ENCODE peak calls at places on chromosomes 11 and 22, in eight cellular contexts. D, Z, P, U, E, Y, W and N are unnamed samples. For H3K4me1 and H3K27me3, the result is how much of the 10 kb centered on the place peaks cover.

GRCh38 chr11:78022397-78023396 is at the start of gene KCTD14:
- DNase-seq in W (peak), D (no peak), P (no peak), Z (peak), U (peak), E (no peak), Y (no peak), N (peak)

GRCh38 chr11:13949876-13950275 is 12.6 kb upstream of the SPON1 start:
- DNase-seq in E (no peak), U (no peak), Y (no peak), P (peak), D (no peak), W (no peak), Z (no peak), N (no peak)

GRCh38 chr11:62923634-62924411 is 2.7 kb upstream of the CHRM1 start:
- DNase-seq in P (no peak), U (no peak), Z (no peak), W (no peak), D (no peak), Y (no peak), E (no peak), N (no peak)

GRCh38 chr11:73480677-73481076 is 104.5 kb downstream of the RELT start:
- DNase-seq in E (no peak), Y (no peak), D (peak), Z (no peak), U (no peak), P (no peak), W (no peak), N (no peak)

GRCh38 chr11:16001899-16002426 is 354.4 kb downstream of the SOX6 start:
- DNase-seq in Y (no peak), D (peak), W (peak), P (peak), Z (no peak), E (no peak), U (no peak), N (no peak)

GRCh38 chr22:37533995-37534394 is 14.8 kb upstream of the CARD10 start:
- DNase-seq in E (no peak), P (no peak), U (no peak), D (peak), Y (no peak), W (no peak), Z (no peak), N (no peak)

GRCh38 chr11:122207921-122208764 is 92.1 kb upstream of the BLID start:
- DNase-seq in D (peak), Y (no peak), W (no peak), P (no peak), E (no peak), U (no peak), Z (no peak), N (no peak)

GRCh38 chr11:3669742-3670183 is 1.4 kb downstream of the CHRNA10 start:
- DNase-seq in P (no peak), Y (no peak), D (no peak), U (peak), W (no peak), Z (no peak), E (no peak), N (no peak)

GRCh38 chr11:126114486-126115252 is 52.0 kb upstream of the CDON start:
- DNase-seq in P (no peak), D (peak), Z (no peak), Y (no peak), W (no peak), E (no peak), U (no peak), N (no peak)

GRCh38 chr11:83087035-83087434 is 15.3 kb upstream of the RAB30 start:
- DNase-seq in Y (no peak), P (peak), W (peak), E (no peak), Z (no peak), D (no peak), U (no peak), N (no peak)

GRCh38 chr22:28442264-28442950 is 237.2 kb downstream of the TTC28 start:
- DNase-seq in Y (peak), E (peak), P (peak), U (peak), W (peak), D (peak), Z (peak), N (peak)

GRCh38 chr11:79461144-79461543 is 20.3 kb upstream of the TENM4 start:
- DNase-seq in D (peak), W (peak), E (no peak), Y (peak), U (no peak), Z (peak), P (no peak), N (peak)

GRCh38 chr11:104654414-104654813 is 243.8 kb downstream of the CASP12 start:
- DNase-seq in U (no peak), D (no peak), Y (no peak), P (no peak), E (no peak), Z (no peak), W (no peak), N (no peak)

GRCh38 chr22:30398685-30399680 is 2.2 kb downstream of the SEC14L2 start:
- DNase-seq in Z (no peak), W (no peak), U (no peak), E (no peak), Y (no peak), D (no peak), P (no peak), N (no peak)

GRCh38 chr22:50001388-50002231 is 11.0 kb downstream of the IL17REL start:
- DNase-seq in Y (no peak), W (no peak), D (no peak), P (no peak), U (no peak), Z (no peak), E (no peak), N (no peak)

GRCh38 chr11:83648610-83649467 is 362.7 kb upstream of the CCDC90B start:
- DNase-seq in D (no peak), Y (no peak), W (no peak), Z (no peak), E (no peak), P (no peak), U (no peak), N (no peak)

GRCh38 chr11:12674936-12675696 is 895 bp downstream of the TEAD1 start:
- DNase-seq in E (no peak), Z (peak), W (peak), Y (peak), P (peak), U (peak), D (no peak), N (peak)

GRCh38 chr22:45552580-45553332 is 50.1 kb downstream of the FBLN1 start:
- DNase-seq in U (peak), P (no peak), D (peak), W (peak), E (no peak), Y (peak), Z (peak), N (peak)

GRCh38 chr11:118903204-118904015 is 19.7 kb downstream of the CXCR5 start:
- DNase-seq in P (no peak), U (no peak), W (no peak), D (no peak), Y (no peak), E (no peak), Z (no peak), N (no peak)

GRCh38 chr22:50247748-50248147 is 2.9 kb upstream of the TUBGCP6 start:
- DNase-seq in U (no peak), E (peak), Z (peak), W (peak), P (peak), Y (no peak), D (peak), N (peak)

GRCh38 chr11:111939836-111940604 is 2.9 kb downstream of the DIXDC1 start:
- DNase-seq in Z (no peak), D (peak), P (peak), E (no peak), W (no peak), Y (no peak), U (no peak), N (no peak)

GRCh38 chr22:41598081-41598480 is 8.4 kb upstream of the PMM1 start:
- DNase-seq in W (no peak), E (no peak), D (peak), U (no peak), Z (peak), P (peak), Y (no peak), N (no peak)

GRCh38 chr11:85826096-85826855 is 15.3 kb upstream of the SYTL2 start:
- DNase-seq in Z (peak), E (no peak), D (peak), U (peak), P (peak), W (no peak), Y (peak), N (peak)

GRCh38 chr11:32113637-32114203 is 22.8 kb downstream of the RCN1 start:
- DNase-seq in Y (no peak), D (no peak), P (no peak), E (no peak), W (no peak), Z (no peak), U (no peak), N (no peak)

GRCh38 chr11:125358254-125358840 is 137.7 kb downstream of the FEZ1 start:
- DNase-seq in P (no peak), D (peak), W (no peak), Z (no peak), E (no peak), Y (no peak), U (no peak), N (no peak)

GRCh38 chr11:105579111-105579510 is 30.8 kb upstream of the GRIA4 start:
- DNase-seq in U (no peak), W (no peak), D (no peak), P (no peak), E (no peak), Y (no peak), Z (no peak), N (no peak)

GRCh38 chr11:10263929-10264328 is 30.1 kb downstream of the SBF2 start:
- DNase-seq in Y (no peak), P (no peak), U (no peak), W (no peak), E (no peak), Z (no peak), D (peak), N (no peak)

GRCh38 chr22:37501610-37502341 is 15.6 kb upstream of the MFNG start:
- DNase-seq in Y (peak), Z (peak), E (no peak), P (peak), W (peak), D (peak), U (peak), N (peak)

GRCh38 chr11:66126808-66127555 is 56.9 kb downstream of the PACS1 start:
- DNase-seq in Y (peak), Z (peak), W (peak), D (peak), U (peak), P (peak), E (peak), N (peak)

GRCh38 chr11:20156280-20156875 is 3.9 kb downstream of the DBX1 start:
- DNase-seq in U (no peak), Y (no peak), D (no peak), E (peak), Z (no peak), W (peak), P (no peak), N (peak)

GRCh38 chr11:82858133-82858532 is 42.1 kb downstream of the PRCP start:
- DNase-seq in U (no peak), W (no peak), E (no peak), Z (no peak), D (no peak), Y (no peak), P (no peak), N (no peak)

GRCh38 chr22:36415415-36416168 is 27.8 kb upstream of the MYH9 start:
- DNase-seq in W (no peak), Z (no peak), P (no peak), D (no peak), E (no peak), U (no peak), Y (no peak), N (no peak)

GRCh38 chr11:27820249-27820648 is 120.0 kb upstream of the BDNF start:
- DNase-seq in W (no peak), D (peak), P (no peak), E (no peak), Y (no peak), Z (no peak), U (no peak), N (no peak)

GRCh38 chr11:19442554-19442910 is 201.8 kb upstream of the E2F8 start:
- DNase-seq in Y (no peak), W (no peak), D (no peak), Z (no peak), P (no peak), U (no peak), E (no peak), N (no peak)

GRCh38 chr11:113261709-113262475 is 52.5 kb upstream of the TTC12 start:
- DNase-seq in U (peak), W (no peak), Z (peak), Y (no peak), P (no peak), D (peak), E (no peak), N (no peak)
- H3K4me1 ChIP-seq in U (under half), W (under half), Z (under half), Y (under half), P (under half), D (under half), E (under half), N (under half)

DNA sequence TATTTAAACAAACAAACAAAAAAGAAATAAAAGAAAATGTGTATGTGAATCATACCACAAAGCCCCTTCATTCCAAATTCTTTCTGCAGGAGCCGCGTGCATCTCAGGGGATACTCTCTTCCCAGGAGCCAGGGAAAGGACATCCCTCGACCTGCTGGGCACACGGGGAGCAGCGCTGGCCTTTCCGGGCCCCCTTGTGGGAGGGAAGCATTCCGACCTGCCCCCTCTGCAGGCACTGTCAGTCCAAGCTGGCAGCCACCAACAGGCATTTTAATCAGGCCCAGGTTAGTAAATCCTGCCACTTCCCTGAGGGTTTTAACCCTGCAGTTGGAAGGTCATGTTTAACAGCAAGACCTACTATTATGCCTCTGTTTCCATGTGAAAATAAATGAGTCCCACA is 391.5 kb downstream of the SHANK2 start:
- DNase-seq in P (no peak), E (no peak), U (no peak), Z (no peak), Y (no peak), W (no peak), D (no peak), N (no peak)
- H3K27me3 ChIP-seq in P (under half), E (under half), U (under half), Z (under half), Y (under half), W (under half), D (under half), N (under half)

DNA sequence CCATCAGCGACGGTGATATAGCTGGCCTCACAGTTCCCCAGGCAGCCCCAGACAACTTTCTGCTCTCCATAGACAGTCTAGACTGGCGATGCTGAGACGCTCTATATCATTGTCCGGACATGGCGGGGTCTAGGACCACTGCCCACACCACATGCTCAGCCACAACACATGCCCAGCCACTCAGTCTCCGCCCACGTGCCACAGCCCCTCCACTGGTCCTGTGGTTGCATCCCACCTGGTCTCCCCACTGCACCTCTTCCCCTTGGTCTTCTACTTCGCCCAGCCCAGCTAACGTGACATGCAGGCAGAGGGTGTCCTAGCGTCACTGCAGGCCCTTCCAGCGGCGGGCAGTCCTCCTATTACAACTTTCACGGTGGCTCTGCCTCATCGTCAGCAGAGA is 22.9 kb upstream of the YPEL1 start:
- DNase-seq in Y (no peak), D (no peak), E (no peak), P (no peak), W (no peak), U (no peak), Z (no peak), N (no peak)
- TF ChIP-seq POLR2A in Y (no peak), D (no peak), E (no peak), P (no peak), W (no peak), U (no peak), Z (no peak), N (no peak)

GRCh38 chr11:11569936-11570491 is 51.8 kb downstream of the GALNT18 start:
- DNase-seq in W (peak), E (no peak), D (no peak), Z (peak), Y (peak), U (peak), P (peak), N (peak)

GRCh38 chr11:11568651-11569229 is 53.1 kb downstream of the GALNT18 start:
- DNase-seq in W (no peak), U (no peak), D (peak), Z (no peak), Y (no peak), P (no peak), E (no peak), N (no peak)

GRCh38 chr11:11570823-11571222 is 51.0 kb downstream of the GALNT18 start:
- DNase-seq in W (no peak), U (no peak), Z (no peak), D (no peak), P (no peak), E (no peak), Y (no peak), N (no peak)

GRCh38 chr11:11571893-11572292 is 49.9 kb downstream of the GALNT18 start:
- DNase-seq in E (no peak), W (no peak), U (no peak), D (no peak), Z (no peak), P (no peak), Y (no peak), N (no peak)

DNA sequence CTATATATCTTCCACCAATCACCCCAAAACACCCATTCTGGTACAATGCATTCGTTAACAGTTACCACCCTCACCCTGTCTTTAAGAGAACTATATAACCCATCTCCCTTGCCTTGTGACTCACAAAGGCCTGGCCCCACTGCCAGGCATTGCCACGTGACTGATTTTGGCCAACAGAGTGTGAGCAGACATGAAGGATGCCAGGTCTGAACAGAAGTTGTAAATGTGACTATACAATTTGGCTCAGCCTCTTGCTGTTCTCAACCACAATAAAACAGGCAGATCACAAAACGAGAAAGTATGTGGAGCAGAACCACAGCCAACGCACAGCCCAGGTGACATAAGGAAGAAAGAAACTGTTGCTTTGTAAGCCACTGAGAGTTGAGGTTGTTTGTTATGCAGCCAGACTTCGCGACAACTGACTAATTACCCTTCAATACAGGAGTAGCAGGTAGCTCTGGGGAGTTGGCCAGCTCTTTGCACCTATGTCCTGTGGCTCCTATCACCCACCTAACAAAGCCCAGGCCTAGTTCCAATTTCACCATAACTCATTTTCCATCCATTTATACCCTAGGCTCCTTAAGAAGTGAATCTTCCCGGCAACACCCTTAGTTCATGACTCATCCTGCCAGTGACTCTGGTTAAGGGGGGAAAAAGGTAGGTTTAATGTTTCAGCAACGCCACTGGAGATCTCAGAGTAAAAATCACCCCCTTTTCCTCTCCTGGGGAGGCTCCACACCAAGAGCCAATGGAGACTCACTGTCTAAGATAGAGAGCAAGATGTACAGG is 53.7 kb downstream of the GALNT18 start:
- DNase-seq in P (no peak), W (no peak), D (peak), Z (no peak), E (no peak), Y (no peak), U (no peak), N (no peak)
- H3K4me1 ChIP-seq in P (under half), W (under half), D (under half), Z (under half), E (under half), Y (under half), U (half or more), N (under half)